ENCODE peak calls at places on chromosomes 1 and 21, in six cellular contexts. One of them, this sample, is unnamed.

GRCh38 chr1:66542811-66543767 is 9.1 kb downstream of the SGIP1 start:
- DNase-seq in breast epithelium: peak
- DNase-seq in BE2C: peak
- DNase-seq in astrocyte of the spinal cord: peak
- DNase-seq in NB4: peak
- DNase-seq in HCT116: peak
- DNase-seq in this sample: no peak

GRCh38 chr1:183101081-183101480 is 77.9 kb downstream of the LAMC1 start:
- DNase-seq in breast epithelium: no peak
- DNase-seq in BE2C: no peak
- DNase-seq in astrocyte of the spinal cord: no peak
- DNase-seq in NB4: no peak
- DNase-seq in HCT116: no peak
- DNase-seq in this sample: no peak

GRCh38 chr1:197664391-197664790 is 110.9 kb downstream of the DENND1B start:
- DNase-seq in breast epithelium: no peak
- DNase-seq in BE2C: no peak
- DNase-seq in astrocyte of the spinal cord: no peak
- DNase-seq in NB4: no peak
- DNase-seq in HCT116: no peak
- DNase-seq in this sample: no peak

GRCh38 chr21:41313765-41314164 is 2.8 kb upstream of the FAM3B start:
- DNase-seq in breast epithelium: no peak
- DNase-seq in BE2C: no peak
- DNase-seq in astrocyte of the spinal cord: no peak
- DNase-seq in NB4: no peak
- DNase-seq in HCT116: no peak
- DNase-seq in this sample: no peak

GRCh38 chr1:47434051-47434842 is 3.6 kb upstream of the FOXD2 start:
- DNase-seq in breast epithelium: peak
- DNase-seq in BE2C: peak
- DNase-seq in astrocyte of the spinal cord: peak
- DNase-seq in NB4: no peak
- DNase-seq in HCT116: no peak
- DNase-seq in this sample: no peak

GRCh38 chr1:20400341-20401177 is 85.5 kb downstream of the CAMK2N1 start:
- DNase-seq in breast epithelium: no peak
- DNase-seq in BE2C: no peak
- DNase-seq in astrocyte of the spinal cord: no peak
- DNase-seq in NB4: no peak
- DNase-seq in HCT116: no peak
- DNase-seq in this sample: no peak

GRCh38 chr1:203180611-203181330 is 5.1 kb upstream of the MYBPH start:
- DNase-seq in breast epithelium: peak
- DNase-seq in BE2C: no peak
- DNase-seq in astrocyte of the spinal cord: no peak
- DNase-seq in NB4: no peak
- DNase-seq in HCT116: no peak
- DNase-seq in this sample: no peak

GRCh38 chr1:212669102-212669501 is 30.5 kb downstream of the BATF3 start:
- DNase-seq in breast epithelium: no peak
- DNase-seq in BE2C: peak
- DNase-seq in astrocyte of the spinal cord: no peak
- DNase-seq in NB4: peak
- DNase-seq in HCT116: peak
- DNase-seq in this sample: no peak

GRCh38 chr1:23546897-23547596 is 12.3 kb downstream of the ID3 start:
- DNase-seq in breast epithelium: no peak
- DNase-seq in BE2C: no peak
- DNase-seq in astrocyte of the spinal cord: no peak
- DNase-seq in NB4: no peak
- DNase-seq in HCT116: no peak
- DNase-seq in this sample: no peak

GRCh38 chr1:39491146-39491921 is at the start of gene BMP8A:
- DNase-seq in breast epithelium: no peak
- DNase-seq in BE2C: peak
- DNase-seq in astrocyte of the spinal cord: no peak
- DNase-seq in NB4: peak
- DNase-seq in HCT116: peak
- DNase-seq in this sample: no peak

GRCh38 chr1:31904339-31905092 is 33.7 kb downstream of the PTP4A2 start:
- DNase-seq in breast epithelium: no peak
- DNase-seq in BE2C: no peak
- DNase-seq in astrocyte of the spinal cord: peak
- DNase-seq in NB4: peak
- DNase-seq in HCT116: no peak
- DNase-seq in this sample: no peak

GRCh38 chr21:46634427-46634826 is 1.0 kb upstream of the PRMT2 start:
- DNase-seq in breast epithelium: no peak
- DNase-seq in BE2C: no peak
- DNase-seq in astrocyte of the spinal cord: no peak
- DNase-seq in NB4: peak
- DNase-seq in HCT116: no peak
- DNase-seq in this sample: no peak

GRCh38 chr1:154213274-154213673 is 7.1 kb upstream of the CFAP141 start:
- DNase-seq in breast epithelium: no peak
- DNase-seq in BE2C: no peak
- DNase-seq in astrocyte of the spinal cord: peak
- DNase-seq in NB4: no peak
- DNase-seq in HCT116: no peak
- DNase-seq in this sample: no peak

GRCh38 chr1:19445417-19446342 is 39.7 kb downstream of the CAPZB start:
- DNase-seq in breast epithelium: no peak
- DNase-seq in BE2C: no peak
- DNase-seq in astrocyte of the spinal cord: peak
- DNase-seq in NB4: no peak
- DNase-seq in HCT116: no peak
- DNase-seq in this sample: no peak

GRCh38 chr21:31363720-31364119 is 19.7 kb upstream of the TIAM1 start:
- DNase-seq in breast epithelium: no peak
- DNase-seq in BE2C: no peak
- DNase-seq in astrocyte of the spinal cord: peak
- DNase-seq in NB4: peak
- DNase-seq in HCT116: no peak
- DNase-seq in this sample: no peak

GRCh38 chr1:186643600-186643999 is 36.6 kb downstream of the PTGS2 start:
- DNase-seq in breast epithelium: no peak
- DNase-seq in BE2C: no peak
- DNase-seq in astrocyte of the spinal cord: no peak
- DNase-seq in NB4: peak
- DNase-seq in HCT116: no peak
- DNase-seq in this sample: no peak

GRCh38 chr1:243645281-243645680 is 204.8 kb downstream of the AKT3 start:
- DNase-seq in breast epithelium: no peak
- DNase-seq in BE2C: no peak
- DNase-seq in astrocyte of the spinal cord: no peak
- DNase-seq in NB4: no peak
- DNase-seq in HCT116: no peak
- DNase-seq in this sample: no peak

GRCh38 chr1:17393225-17393624 is 21.2 kb downstream of the PADI6 start:
- DNase-seq in breast epithelium: no peak
- DNase-seq in BE2C: no peak
- DNase-seq in astrocyte of the spinal cord: no peak
- DNase-seq in NB4: no peak
- DNase-seq in HCT116: no peak
- DNase-seq in this sample: no peak

GRCh38 chr1:31145581-31146117 is 80.1 kb upstream of the PUM1 start:
- DNase-seq in breast epithelium: no peak
- DNase-seq in BE2C: no peak
- DNase-seq in astrocyte of the spinal cord: no peak
- DNase-seq in NB4: no peak
- DNase-seq in HCT116: no peak
- DNase-seq in this sample: no peak

GRCh38 chr1:27356628-27357280 is 10.0 kb downstream of the MAP3K6 start:
- DNase-seq in breast epithelium: no peak
- DNase-seq in BE2C: no peak
- DNase-seq in astrocyte of the spinal cord: no peak
- DNase-seq in NB4: no peak
- DNase-seq in HCT116: no peak
- DNase-seq in this sample: no peak

GRCh38 chr1:234683127-234683855 is 73.3 kb upstream of the IRF2BP2 start:
- DNase-seq in breast epithelium: no peak
- DNase-seq in BE2C: no peak
- DNase-seq in astrocyte of the spinal cord: no peak
- DNase-seq in NB4: no peak
- DNase-seq in HCT116: no peak
- DNase-seq in this sample: no peak

GRCh38 chr1:31570228-31570627 is 6.1 kb upstream of the TINAGL1 start:
- DNase-seq in breast epithelium: no peak
- DNase-seq in BE2C: no peak
- DNase-seq in astrocyte of the spinal cord: no peak
- DNase-seq in NB4: no peak
- DNase-seq in HCT116: no peak
- DNase-seq in this sample: no peak

GRCh38 chr1:10065344-10065685 is 32.6 kb downstream of the UBE4B start:
- DNase-seq in breast epithelium: no peak
- DNase-seq in BE2C: no peak
- DNase-seq in astrocyte of the spinal cord: no peak
- DNase-seq in NB4: peak
- DNase-seq in HCT116: no peak
- DNase-seq in this sample: no peak

GRCh38 chr21:44495641-44496040 is 40.3 kb downstream of the LRRC3 start:
- DNase-seq in breast epithelium: no peak
- DNase-seq in BE2C: no peak
- DNase-seq in astrocyte of the spinal cord: no peak
- DNase-seq in NB4: no peak
- DNase-seq in HCT116: no peak
- DNase-seq in this sample: no peak

GRCh38 chr21:29238967-29239289 is 59.8 kb upstream of the BACH1 start:
- DNase-seq in breast epithelium: no peak
- DNase-seq in BE2C: no peak
- DNase-seq in astrocyte of the spinal cord: peak
- DNase-seq in NB4: no peak
- DNase-seq in HCT116: no peak
- DNase-seq in this sample: no peak

GRCh38 chr1:42038261-42038660 is 114.9 kb upstream of the GUCA2B start:
- DNase-seq in breast epithelium: no peak
- DNase-seq in BE2C: no peak
- DNase-seq in astrocyte of the spinal cord: no peak
- DNase-seq in NB4: no peak
- DNase-seq in HCT116: no peak
- DNase-seq in this sample: no peak

GRCh38 chr1:224799083-224799482 is 130.4 kb upstream of the DNAH14 start:
- DNase-seq in breast epithelium: no peak
- DNase-seq in BE2C: no peak
- DNase-seq in astrocyte of the spinal cord: no peak
- DNase-seq in NB4: no peak
- DNase-seq in HCT116: no peak
- DNase-seq in this sample: no peak

GRCh38 chr1:245154429-245155185 is at the start of gene KIF26B:
- DNase-seq in breast epithelium: no peak
- DNase-seq in BE2C: peak
- DNase-seq in astrocyte of the spinal cord: peak
- DNase-seq in NB4: peak
- DNase-seq in HCT116: no peak
- DNase-seq in this sample: no peak

GRCh38 chr1:50422946-50423669 is at the start of gene DMRTA2:
- DNase-seq in breast epithelium: no peak
- DNase-seq in BE2C: peak
- DNase-seq in astrocyte of the spinal cord: no peak
- DNase-seq in NB4: no peak
- DNase-seq in HCT116: no peak
- DNase-seq in this sample: no peak

GRCh38 chr1:36160949-36161485 is 5.1 kb downstream of the MAP7D1 start:
- DNase-seq in breast epithelium: no peak
- DNase-seq in BE2C: no peak
- DNase-seq in astrocyte of the spinal cord: peak
- DNase-seq in NB4: peak
- DNase-seq in HCT116: no peak
- DNase-seq in this sample: no peak
- TF ChIP-seq CTCF in breast epithelium: peak
- TF ChIP-seq CTCF in BE2C: peak
- TF ChIP-seq CTCF in astrocyte of the spinal cord: peak
- TF ChIP-seq CTCF in NB4: peak
- TF ChIP-seq CTCF in HCT116: no peak
- TF ChIP-seq CTCF in this sample: peak

DNA sequence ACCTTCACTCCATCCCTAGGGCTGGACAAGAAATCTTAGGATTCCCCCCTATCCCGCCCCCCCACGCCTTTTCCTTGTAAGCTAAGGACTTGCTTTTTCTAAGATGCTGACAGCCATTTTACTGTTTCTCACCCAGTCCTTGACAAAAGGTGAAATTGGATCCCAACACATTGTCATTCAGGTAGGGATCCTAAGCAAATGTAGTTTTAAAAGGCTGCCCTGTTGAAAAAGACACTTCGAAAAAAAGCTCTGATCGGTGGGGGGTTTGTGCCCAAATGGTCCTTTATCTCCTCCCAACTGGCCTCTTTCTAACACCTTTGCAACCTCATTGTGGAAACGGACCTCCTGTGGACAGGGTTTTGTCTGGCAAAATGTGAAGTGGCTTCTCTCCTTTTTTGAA is 2.9 kb downstream of the CACHD1 start:
- DNase-seq in breast epithelium: no peak
- DNase-seq in BE2C: no peak
- DNase-seq in astrocyte of the spinal cord: no peak
- DNase-seq in NB4: no peak
- DNase-seq in HCT116: no peak
- DNase-seq in this sample: no peak
- H3K4me3 ChIP-seq in breast epithelium: peak
- H3K4me3 ChIP-seq in BE2C: no peak
- H3K4me3 ChIP-seq in astrocyte of the spinal cord: no peak
- H3K4me3 ChIP-seq in NB4: no peak
- H3K4me3 ChIP-seq in HCT116: no peak
- H3K4me3 ChIP-seq in this sample: no peak

GRCh38 chr1:232191560-232191959 is 438.4 kb downstream of the SIPA1L2 start:
- DNase-seq in breast epithelium: no peak
- DNase-seq in BE2C: no peak
- DNase-seq in astrocyte of the spinal cord: no peak
- DNase-seq in NB4: no peak
- DNase-seq in HCT116: no peak
- DNase-seq in this sample: no peak
- TF ChIP-seq CTCF in breast epithelium: no peak
- TF ChIP-seq CTCF in BE2C: no peak
- TF ChIP-seq CTCF in astrocyte of the spinal cord: no peak
- TF ChIP-seq CTCF in NB4: no peak
- TF ChIP-seq CTCF in HCT116: no peak
- TF ChIP-seq CTCF in this sample: no peak

DNA sequence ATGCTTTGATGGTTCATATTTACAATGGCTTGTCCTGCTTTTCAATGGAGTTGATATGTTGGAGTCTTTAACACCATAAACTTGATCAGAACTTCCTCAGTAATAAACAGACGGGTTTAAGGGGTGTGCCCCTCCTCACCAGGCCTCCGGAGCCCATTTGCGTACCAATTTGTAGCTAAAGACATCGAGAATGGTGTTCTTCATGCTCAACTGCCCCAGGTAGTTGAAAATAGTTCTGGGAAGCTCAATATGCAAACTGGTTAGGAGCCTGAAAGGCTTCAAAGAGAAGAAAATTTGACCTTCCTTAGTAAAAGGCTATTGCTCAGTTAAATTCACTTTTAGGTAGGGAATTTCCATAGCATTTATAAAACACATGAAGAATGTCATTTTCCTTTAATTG is 68.1 kb upstream of the RRP15 start:
- DNase-seq in breast epithelium: no peak
- DNase-seq in BE2C: no peak
- DNase-seq in astrocyte of the spinal cord: no peak
- DNase-seq in NB4: no peak
- DNase-seq in HCT116: no peak
- DNase-seq in this sample: no peak
- H3K4me3 ChIP-seq in breast epithelium: no peak
- H3K4me3 ChIP-seq in BE2C: no peak
- H3K4me3 ChIP-seq in astrocyte of the spinal cord: no peak
- H3K4me3 ChIP-seq in NB4: no peak
- H3K4me3 ChIP-seq in HCT116: no peak
- H3K4me3 ChIP-seq in this sample: no peak

This sample was measured in GM12864.